ENCODE peak calls at places on chromosomes 2 and 18, in eight cellular contexts. I is coronary artery, B is HCT116, O is brain microvascular endothelial cell, K is breast epithelium, W is cardiac fibroblast, X is tibial nerve, C is lower lobe of right lung. F is an unnamed sample.

GRCh38 chr2:33810046-33810835 is 211.1 kb upstream of the FAM98A start:
- DNase-seq in I (no peak), B (no peak), O (peak), K (no peak), W (no peak), X (no peak), C (no peak), F (peak)

GRCh38 chr2:207539470-207539869 is 9.7 kb downstream of the CREB1 start:
- DNase-seq in I (no peak), B (no peak), O (no peak), K (no peak), W (no peak), X (no peak), C (no peak), F (no peak)

GRCh38 chr2:121625953-121626352 is 23.3 kb downstream of the CLASP1 start:
- DNase-seq in I (no peak), B (no peak), O (no peak), K (no peak), W (no peak), X (no peak), C (no peak), F (no peak)

GRCh38 chr2:17226941-17227340 is 291.3 kb downstream of the RAD51AP2 start:
- DNase-seq in I (no peak), B (no peak), O (no peak), K (no peak), W (no peak), X (no peak), C (no peak), F (no peak)

GRCh38 chr2:231716641-231717280 is 8.4 kb downstream of the PTMA start:
- DNase-seq in I (no peak), B (no peak), O (peak), K (no peak), W (peak), X (no peak), C (no peak), F (no peak)

GRCh38 chr18:6885992-6886823 is 156.7 kb downstream of the ARHGAP28 start:
- DNase-seq in I (no peak), B (no peak), O (peak), K (no peak), W (peak), X (peak), C (no peak), F (peak)

GRCh38 chr2:156562136-156562535 is 126.0 kb downstream of the GPD2 start:
- DNase-seq in I (no peak), B (no peak), O (no peak), K (no peak), W (no peak), X (no peak), C (no peak), F (no peak)

GRCh38 chr2:227351639-227352038 is 26.6 kb downstream of the MFF start:
- DNase-seq in I (no peak), B (no peak), O (no peak), K (no peak), W (no peak), X (no peak), C (no peak), F (no peak)

GRCh38 chr2:86441789-86442641 is 844 bp downstream of the KDM3A start:
- DNase-seq in I (peak), B (no peak), O (peak), K (peak), W (peak), X (peak), C (peak), F (no peak)

GRCh38 chr2:219451626-219452360 is 17.1 kb downstream of the SPEG start:
- DNase-seq in I (peak), B (no peak), O (no peak), K (no peak), W (peak), X (no peak), C (no peak), F (no peak)

GRCh38 chr2:3403587-3404334 is 24.3 kb downstream of the TRAPPC12 start:
- DNase-seq in I (no peak), B (no peak), O (no peak), K (no peak), W (no peak), X (no peak), C (no peak), F (no peak)

GRCh38 chr2:128028668-128029054 is 802 bp upstream of the SAP130 start:
- DNase-seq in I (no peak), B (no peak), O (no peak), K (no peak), W (no peak), X (no peak), C (no peak), F (no peak)

GRCh38 chr18:25253136-25253535 is 98.8 kb downstream of the ZNF521 start:
- DNase-seq in I (no peak), B (no peak), O (no peak), K (no peak), W (no peak), X (no peak), C (no peak), F (no peak)

GRCh38 chr2:215880970-215881369 is 132.4 kb downstream of the MREG start:
- DNase-seq in I (no peak), B (no peak), O (no peak), K (no peak), W (no peak), X (no peak), C (no peak), F (no peak)

GRCh38 chr2:195392446-195393336 is 264.3 kb upstream of the SLC39A10 start:
- DNase-seq in I (no peak), B (no peak), O (no peak), K (no peak), W (no peak), X (no peak), C (no peak), F (no peak)

GRCh38 chr2:158211516-158211915 is 109.8 kb downstream of the UPP2 start:
- DNase-seq in I (no peak), B (no peak), O (no peak), K (no peak), W (no peak), X (no peak), C (no peak), F (no peak)

GRCh38 chr2:64989982-64990614 is 899 bp downstream of the SLC1A4 start:
- DNase-seq in I (peak), B (no peak), O (no peak), K (no peak), W (no peak), X (peak), C (no peak), F (no peak)

GRCh38 chr2:187934692-187935091 is 357.0 kb upstream of the GULP1 start:
- DNase-seq in I (no peak), B (no peak), O (no peak), K (no peak), W (no peak), X (no peak), C (no peak), F (no peak)
- H3K4me3 ChIP-seq in I (peak), B (no peak), O (no peak), K (no peak), W (no peak), X (no peak), C (no peak), F (no peak)

GRCh38 chr2:62109554-62109953 is 86.4 kb upstream of the B3GNT2 start:
- DNase-seq in I (no peak), B (no peak), O (no peak), K (no peak), W (no peak), X (no peak), C (no peak), F (no peak)
- TF ChIP-seq CTCF in I (no peak), B (no peak), O (no peak), K (no peak), W (no peak), X (no peak), C (no peak), F (no peak)

DNA sequence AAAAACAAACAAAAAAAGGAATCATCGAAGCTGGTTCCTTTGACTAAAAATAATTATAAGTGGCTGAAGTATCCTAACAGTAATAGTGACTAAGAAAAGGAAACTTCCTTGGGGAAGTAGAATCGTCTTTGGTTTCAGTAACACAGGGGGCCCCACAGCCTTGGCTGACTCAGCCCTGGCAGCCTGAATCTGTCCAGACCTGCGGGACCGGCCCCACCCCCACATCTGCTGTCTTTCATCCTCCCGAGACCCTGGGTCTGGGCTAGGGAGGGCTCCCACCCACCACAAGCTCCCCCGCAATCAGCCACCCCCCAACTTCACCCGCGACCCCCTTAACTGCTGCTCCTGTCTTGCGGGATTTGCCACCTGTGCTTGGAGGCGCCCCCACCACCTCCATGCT is 1452.6 kb upstream of the ACVR2A start:
- DNase-seq in I (no peak), B (no peak), O (no peak), K (no peak), W (no peak), X (no peak), C (no peak), F (no peak)
- H3K4me3 ChIP-seq in I (no peak), B (no peak), O (no peak), K (no peak), W (no peak), X (no peak), C (no peak), F (no peak)

GRCh38 chr2:222862068-222862914 is 1.5 kb downstream of the ACSL3 start:
- DNase-seq in I (no peak), B (no peak), O (no peak), K (no peak), W (peak), X (no peak), C (no peak), F (no peak)
- TF ChIP-seq CTCF in I (no peak), B (no peak), O (peak), K (no peak), W (peak), X (no peak), C (no peak), F (peak)

DNA sequence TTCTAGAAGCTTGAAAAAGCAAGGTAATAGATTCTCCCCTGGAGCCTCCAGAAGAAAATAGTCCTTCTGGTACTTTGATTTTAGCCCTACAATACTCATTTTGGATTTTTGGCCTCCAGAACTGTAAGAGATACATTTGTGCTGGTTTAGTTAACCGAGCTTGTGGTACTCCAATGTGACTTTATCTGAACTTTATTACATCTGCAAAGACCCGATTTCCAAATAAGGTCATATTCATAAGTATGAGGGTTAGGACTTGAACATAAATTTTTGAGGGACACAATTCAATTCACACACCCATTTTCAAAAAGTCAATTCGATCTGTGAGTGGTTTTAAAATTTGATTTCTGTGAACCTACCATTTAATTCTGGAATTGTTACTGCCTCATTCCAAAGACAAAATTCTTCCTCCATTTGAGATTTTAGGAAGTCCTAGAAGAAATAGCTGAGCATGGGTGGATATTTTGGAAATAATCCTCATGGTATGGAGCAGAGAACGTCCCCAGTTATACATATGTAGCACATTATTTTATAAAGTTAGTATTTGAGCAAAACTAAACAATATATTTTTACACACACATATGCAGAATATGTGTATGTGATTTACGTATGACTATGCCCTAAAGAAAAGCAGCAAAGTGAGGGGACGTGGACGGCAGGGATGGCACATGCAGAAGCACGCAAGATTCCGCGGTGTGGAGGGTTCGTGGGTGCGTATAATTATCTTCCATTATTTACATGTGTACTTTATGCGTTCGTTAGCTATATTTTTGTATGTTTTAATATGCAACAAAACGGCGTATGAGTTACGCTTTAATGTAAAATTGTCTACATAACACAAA is 905 bp upstream of the NUP35 start:
- DNase-seq in I (no peak), B (no peak), O (no peak), K (no peak), W (no peak), X (no peak), C (no peak), F (no peak)
- H3K4me3 ChIP-seq in I (peak), B (peak), O (peak), K (peak), W (peak), X (peak), C (peak), F (peak)

GRCh38 chr2:120299561-120299960 is 46.4 kb upstream of the INHBB start:
- DNase-seq in I (no peak), B (no peak), O (peak), K (no peak), W (no peak), X (no peak), C (no peak), F (no peak)

GRCh38 chr2:120301289-120301688 is 44.6 kb upstream of the INHBB start:
- DNase-seq in I (no peak), B (no peak), O (no peak), K (no peak), W (no peak), X (no peak), C (no peak), F (no peak)

GRCh38 chr2:120299024-120299423 is 46.4 kb downstream of the RALB start:
- DNase-seq in I (no peak), B (no peak), O (no peak), K (no peak), W (no peak), X (no peak), C (no peak), F (no peak)

GRCh38 chr2:120302301-120302700 is 43.6 kb upstream of the INHBB start:
- DNase-seq in I (no peak), B (no peak), O (no peak), K (no peak), W (no peak), X (no peak), C (no peak), F (no peak)

DNA sequence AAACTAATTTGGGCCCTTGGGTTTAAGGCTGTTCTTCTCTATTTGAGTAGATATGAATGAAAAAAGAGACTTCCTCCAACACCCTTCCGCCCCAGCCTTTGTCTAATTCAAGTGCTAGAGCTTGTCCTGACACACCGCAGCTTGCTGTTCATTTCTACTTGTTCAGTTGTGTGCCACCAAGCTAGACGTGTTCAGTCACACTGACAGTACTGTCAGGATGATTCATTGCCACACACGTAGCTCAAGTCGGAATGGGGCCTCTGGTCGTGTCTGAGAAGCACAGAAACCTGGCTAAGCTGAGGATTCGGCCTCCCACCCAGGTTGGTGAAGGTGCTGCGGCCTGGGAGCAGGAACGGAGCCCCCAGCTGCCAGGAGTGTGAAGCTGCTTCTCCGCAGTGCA is 45.6 kb upstream of the INHBB start:
- DNase-seq in I (no peak), B (no peak), O (no peak), K (no peak), W (no peak), X (no peak), C (no peak), F (no peak)
- TF ChIP-seq CTCF in I (no peak), B (no peak), O (no peak), K (no peak), W (no peak), X (no peak), C (no peak), F (no peak)

GRCh38 chr2:112648081-112648480 is 2.3 kb downstream of the SLC20A1 start:
- DNase-seq in I (no peak), B (no peak), O (no peak), K (no peak), W (no peak), X (no peak), C (no peak), F (no peak)
- H3K4me3 ChIP-seq in I (peak), B (no peak), O (peak), K (no peak), W (peak), X (no peak), C (peak), F (peak)

GRCh38 chr2:191724015-191724414 is 46.1 kb downstream of the NABP1 start:
- DNase-seq in I (no peak), B (no peak), O (no peak), K (no peak), W (no peak), X (no peak), C (no peak), F (no peak)

DNA sequence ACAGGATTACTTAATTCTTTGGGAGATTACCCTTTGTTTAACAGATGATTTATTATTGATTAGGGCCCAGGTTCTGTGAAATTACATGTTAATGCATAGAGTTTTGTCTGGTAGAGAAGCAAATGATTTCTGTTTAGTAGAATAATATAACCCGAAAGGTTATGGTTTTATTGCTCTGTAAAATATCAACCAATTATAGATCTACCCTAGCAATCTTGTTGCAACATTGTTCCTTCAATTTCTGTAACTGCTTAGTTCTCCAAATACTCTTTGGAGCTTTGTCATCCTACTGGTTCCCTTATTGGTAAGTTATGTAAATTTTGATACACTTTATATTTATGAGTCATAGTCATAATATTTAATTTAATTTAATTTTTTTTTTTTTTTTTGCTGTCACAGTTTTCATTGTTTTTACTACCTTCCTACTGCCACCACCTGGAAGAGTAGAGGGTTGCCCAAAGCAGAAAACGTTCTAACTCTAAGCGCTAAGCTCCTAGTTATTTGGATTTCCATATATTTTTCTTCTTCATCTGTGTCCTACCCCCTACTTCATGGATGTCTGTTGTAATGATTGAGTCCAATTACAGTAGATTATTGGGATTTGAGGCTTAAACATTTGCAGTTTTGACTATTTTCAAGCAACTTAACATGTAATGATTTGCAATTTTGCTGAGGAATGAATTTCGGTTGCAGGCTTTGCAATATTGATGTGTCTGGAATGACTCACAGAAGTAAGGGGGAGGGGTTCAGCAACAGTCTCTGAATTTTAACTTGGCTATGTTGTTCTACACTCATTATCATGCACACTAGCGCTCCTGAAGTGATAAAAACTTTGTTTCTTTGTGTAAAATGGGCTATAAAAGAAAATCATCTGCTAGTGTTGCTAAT is 51.0 kb downstream of the NABP1 start:
- DNase-seq in I (no peak), B (no peak), O (no peak), K (no peak), W (no peak), X (no peak), C (no peak), F (no peak)
- TF ChIP-seq CTCF in I (no peak), B (peak), O (peak), K (no peak), W (no peak), X (no peak), C (no peak), F (peak)

F was measured in astrocyte of the cerebellum.